ENCODE peak calls at places on chromosomes 16 and 17, in ten cellular contexts. One of them, this sample, is unnamed.

GRCh38 chr17:7988750-7989178 is 13.7 kb upstream of the GUCY2D start:
- DNase-seq in K562: peak
- DNase-seq in GM10248: peak
- DNase-seq in body of pancreas: peak
- DNase-seq in GM13976: peak
- DNase-seq in CD4-positive, alpha-beta T cell: no peak
- DNase-seq in cardiac fibroblast: peak
- DNase-seq in lower lobe of right lung: no peak
- DNase-seq in pancreas: peak
- DNase-seq in progenitor cell of endocrine pancreas: no peak
- DNase-seq in this sample: peak

GRCh38 chr17:46727572-46728348 is 90.7 kb downstream of the WNT3 start:
- DNase-seq in K562: no peak
- DNase-seq in GM10248: no peak
- DNase-seq in body of pancreas: no peak
- DNase-seq in GM13976: no peak
- DNase-seq in CD4-positive, alpha-beta T cell: no peak
- DNase-seq in cardiac fibroblast: peak
- DNase-seq in lower lobe of right lung: no peak
- DNase-seq in pancreas: no peak
- DNase-seq in progenitor cell of endocrine pancreas: no peak
- DNase-seq in this sample: no peak

GRCh38 chr16:56800355-56800754 is 64.7 kb upstream of the SLC12A3 start:
- DNase-seq in K562: no peak
- DNase-seq in GM10248: no peak
- DNase-seq in body of pancreas: no peak
- DNase-seq in GM13976: no peak
- DNase-seq in CD4-positive, alpha-beta T cell: no peak
- DNase-seq in cardiac fibroblast: peak
- DNase-seq in lower lobe of right lung: no peak
- DNase-seq in pancreas: no peak
- DNase-seq in progenitor cell of endocrine pancreas: no peak
- DNase-seq in this sample: no peak

GRCh38 chr17:79624658-79625478 is 14.0 kb upstream of the RBFOX3 start:
- DNase-seq in K562: no peak
- DNase-seq in GM10248: no peak
- DNase-seq in body of pancreas: no peak
- DNase-seq in GM13976: no peak
- DNase-seq in CD4-positive, alpha-beta T cell: no peak
- DNase-seq in cardiac fibroblast: no peak
- DNase-seq in lower lobe of right lung: peak
- DNase-seq in pancreas: no peak
- DNase-seq in progenitor cell of endocrine pancreas: no peak
- DNase-seq in this sample: no peak

GRCh38 chr17:80774643-80775281 is 216.9 kb upstream of the CHMP6 start:
- DNase-seq in K562: no peak
- DNase-seq in GM10248: peak
- DNase-seq in body of pancreas: no peak
- DNase-seq in GM13976: peak
- DNase-seq in CD4-positive, alpha-beta T cell: no peak
- DNase-seq in cardiac fibroblast: no peak
- DNase-seq in lower lobe of right lung: no peak
- DNase-seq in pancreas: no peak
- DNase-seq in progenitor cell of endocrine pancreas: no peak
- DNase-seq in this sample: peak

GRCh38 chr17:72886622-72887021 is 205.9 kb downstream of the SLC39A11 start:
- DNase-seq in K562: no peak
- DNase-seq in GM10248: no peak
- DNase-seq in body of pancreas: no peak
- DNase-seq in GM13976: no peak
- DNase-seq in CD4-positive, alpha-beta T cell: no peak
- DNase-seq in cardiac fibroblast: no peak
- DNase-seq in lower lobe of right lung: no peak
- DNase-seq in pancreas: no peak
- DNase-seq in progenitor cell of endocrine pancreas: no peak
- DNase-seq in this sample: no peak

GRCh38 chr17:59620518-59621259 is 994 bp downstream of the CLTC start:
- DNase-seq in K562: peak
- DNase-seq in GM10248: peak
- DNase-seq in body of pancreas: peak
- DNase-seq in GM13976: peak
- DNase-seq in CD4-positive, alpha-beta T cell: peak
- DNase-seq in cardiac fibroblast: peak
- DNase-seq in lower lobe of right lung: peak
- DNase-seq in pancreas: peak
- DNase-seq in progenitor cell of endocrine pancreas: no peak
- DNase-seq in this sample: peak

GRCh38 chr16:12245923-12246290 is 269.4 kb downstream of the SNX29 start:
- DNase-seq in K562: no peak
- DNase-seq in GM10248: no peak
- DNase-seq in body of pancreas: peak
- DNase-seq in GM13976: no peak
- DNase-seq in CD4-positive, alpha-beta T cell: no peak
- DNase-seq in cardiac fibroblast: no peak
- DNase-seq in lower lobe of right lung: no peak
- DNase-seq in pancreas: no peak
- DNase-seq in progenitor cell of endocrine pancreas: no peak
- DNase-seq in this sample: no peak

GRCh38 chr17:81511800-81512559 is 619 bp downstream of the ACTG1 start:
- DNase-seq in K562: no peak
- DNase-seq in GM10248: no peak
- DNase-seq in body of pancreas: no peak
- DNase-seq in GM13976: no peak
- DNase-seq in CD4-positive, alpha-beta T cell: peak
- DNase-seq in cardiac fibroblast: peak
- DNase-seq in lower lobe of right lung: no peak
- DNase-seq in pancreas: peak
- DNase-seq in progenitor cell of endocrine pancreas: no peak
- DNase-seq in this sample: no peak

GRCh38 chr17:75758131-75758905 is 6.7 kb downstream of the GALK1 start:
- DNase-seq in K562: no peak
- DNase-seq in GM10248: no peak
- DNase-seq in body of pancreas: no peak
- DNase-seq in GM13976: no peak
- DNase-seq in CD4-positive, alpha-beta T cell: no peak
- DNase-seq in cardiac fibroblast: no peak
- DNase-seq in lower lobe of right lung: peak
- DNase-seq in pancreas: no peak
- DNase-seq in progenitor cell of endocrine pancreas: no peak
- DNase-seq in this sample: no peak
- TF ChIP-seq CTCF in K562: peak
- TF ChIP-seq CTCF in GM10248: peak
- TF ChIP-seq CTCF in body of pancreas: no peak
- TF ChIP-seq CTCF in GM13976: peak
- TF ChIP-seq CTCF in CD4-positive, alpha-beta T cell: no peak
- TF ChIP-seq CTCF in cardiac fibroblast: peak
- TF ChIP-seq CTCF in lower lobe of right lung: no peak
- TF ChIP-seq CTCF in pancreas: no peak
- TF ChIP-seq CTCF in progenitor cell of endocrine pancreas: peak
- TF ChIP-seq CTCF in this sample: no peak

GRCh38 chr16:9479008-9479407 is 387.6 kb downstream of the HAPSTR1 start:
- DNase-seq in K562: peak
- DNase-seq in GM10248: no peak
- DNase-seq in body of pancreas: no peak
- DNase-seq in GM13976: no peak
- DNase-seq in CD4-positive, alpha-beta T cell: no peak
- DNase-seq in cardiac fibroblast: no peak
- DNase-seq in lower lobe of right lung: no peak
- DNase-seq in pancreas: no peak
- DNase-seq in progenitor cell of endocrine pancreas: no peak
- DNase-seq in this sample: no peak
- TF ChIP-seq CTCF in K562: peak
- TF ChIP-seq CTCF in GM10248: no peak
- TF ChIP-seq CTCF in body of pancreas: no peak
- TF ChIP-seq CTCF in GM13976: no peak
- TF ChIP-seq CTCF in CD4-positive, alpha-beta T cell: no peak
- TF ChIP-seq CTCF in cardiac fibroblast: no peak
- TF ChIP-seq CTCF in lower lobe of right lung: no peak
- TF ChIP-seq CTCF in pancreas: no peak
- TF ChIP-seq CTCF in progenitor cell of endocrine pancreas: peak
- TF ChIP-seq CTCF in this sample: no peak

GRCh38 chr17:40073454-40074174 is 10.8 kb downstream of the THRA start:
- DNase-seq in K562: no peak
- DNase-seq in GM10248: no peak
- DNase-seq in body of pancreas: no peak
- DNase-seq in GM13976: no peak
- DNase-seq in CD4-positive, alpha-beta T cell: no peak
- DNase-seq in cardiac fibroblast: no peak
- DNase-seq in lower lobe of right lung: no peak
- DNase-seq in pancreas: peak
- DNase-seq in progenitor cell of endocrine pancreas: no peak
- DNase-seq in this sample: no peak

GRCh38 chr17:40070895-40071719 is 8.3 kb downstream of the THRA start:
- DNase-seq in K562: peak
- DNase-seq in GM10248: no peak
- DNase-seq in body of pancreas: peak
- DNase-seq in GM13976: no peak
- DNase-seq in CD4-positive, alpha-beta T cell: no peak
- DNase-seq in cardiac fibroblast: no peak
- DNase-seq in lower lobe of right lung: peak
- DNase-seq in pancreas: peak
- DNase-seq in progenitor cell of endocrine pancreas: no peak
- DNase-seq in this sample: no peak

GRCh38 chr17:40074175-40074512 is 11.4 kb downstream of the THRA start:
- DNase-seq in K562: no peak
- DNase-seq in GM10248: no peak
- DNase-seq in body of pancreas: no peak
- DNase-seq in GM13976: no peak
- DNase-seq in CD4-positive, alpha-beta T cell: no peak
- DNase-seq in cardiac fibroblast: no peak
- DNase-seq in lower lobe of right lung: no peak
- DNase-seq in pancreas: peak
- DNase-seq in progenitor cell of endocrine pancreas: no peak
- DNase-seq in this sample: no peak

GRCh38 chr17:40071720-40072480 is 9.1 kb downstream of the THRA start:
- DNase-seq in K562: no peak
- DNase-seq in GM10248: no peak
- DNase-seq in body of pancreas: peak
- DNase-seq in GM13976: no peak
- DNase-seq in CD4-positive, alpha-beta T cell: no peak
- DNase-seq in cardiac fibroblast: peak
- DNase-seq in lower lobe of right lung: peak
- DNase-seq in pancreas: peak
- DNase-seq in progenitor cell of endocrine pancreas: no peak
- DNase-seq in this sample: no peak

DNA sequence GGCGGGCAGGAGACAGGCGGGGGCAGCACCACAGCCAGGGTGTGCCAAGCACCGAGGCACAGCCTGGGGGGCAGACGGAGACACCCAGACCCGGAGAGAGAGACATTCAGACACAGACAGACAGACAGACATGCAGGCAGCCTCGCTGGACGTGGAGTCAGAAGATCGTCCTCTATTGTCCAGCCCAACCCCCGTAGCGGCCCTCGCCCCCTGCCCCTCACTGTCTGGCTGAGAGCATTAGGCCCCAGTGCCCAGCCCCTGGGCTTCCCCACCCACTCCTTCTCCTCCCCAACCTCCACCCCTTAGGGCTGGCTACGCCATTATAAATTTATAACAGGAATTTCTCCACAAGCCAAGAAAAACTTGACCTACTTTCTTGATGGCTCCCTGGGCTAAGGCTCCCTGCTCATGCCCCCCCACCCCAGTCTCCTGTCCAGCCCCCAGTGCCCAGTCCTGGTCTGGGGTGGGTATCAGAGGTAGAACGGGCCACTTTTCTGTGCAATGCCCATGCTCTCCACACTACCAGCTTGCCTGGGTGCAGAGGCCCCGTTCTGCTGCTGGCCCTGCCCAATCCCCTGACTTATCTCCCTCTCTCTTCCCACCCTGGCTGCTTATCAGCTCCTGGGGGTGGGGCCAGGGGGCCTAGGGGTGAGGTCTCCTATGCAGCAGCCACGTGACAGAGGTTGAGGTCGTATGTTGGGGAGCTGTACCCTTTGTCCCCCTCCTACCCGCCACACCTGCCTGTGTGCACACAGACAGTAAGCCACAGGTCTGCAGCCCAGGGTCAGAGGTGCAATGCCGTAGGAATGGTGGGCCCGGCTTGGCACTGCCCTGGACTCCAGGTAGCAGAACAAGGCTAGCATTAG is 9.9 kb downstream of the THRA start:
- DNase-seq in K562: peak
- DNase-seq in GM10248: no peak
- DNase-seq in body of pancreas: peak
- DNase-seq in GM13976: no peak
- DNase-seq in CD4-positive, alpha-beta T cell: no peak
- DNase-seq in cardiac fibroblast: no peak
- DNase-seq in lower lobe of right lung: no peak
- DNase-seq in pancreas: peak
- DNase-seq in progenitor cell of endocrine pancreas: no peak
- DNase-seq in this sample: no peak
- TF ChIP-seq CTCF in K562: no peak
- TF ChIP-seq CTCF in GM10248: no peak
- TF ChIP-seq CTCF in body of pancreas: no peak
- TF ChIP-seq CTCF in GM13976: no peak
- TF ChIP-seq CTCF in CD4-positive, alpha-beta T cell: no peak
- TF ChIP-seq CTCF in cardiac fibroblast: no peak
- TF ChIP-seq CTCF in lower lobe of right lung: no peak
- TF ChIP-seq CTCF in pancreas: no peak
- TF ChIP-seq CTCF in progenitor cell of endocrine pancreas: no peak
- TF ChIP-seq CTCF in this sample: no peak

DNA sequence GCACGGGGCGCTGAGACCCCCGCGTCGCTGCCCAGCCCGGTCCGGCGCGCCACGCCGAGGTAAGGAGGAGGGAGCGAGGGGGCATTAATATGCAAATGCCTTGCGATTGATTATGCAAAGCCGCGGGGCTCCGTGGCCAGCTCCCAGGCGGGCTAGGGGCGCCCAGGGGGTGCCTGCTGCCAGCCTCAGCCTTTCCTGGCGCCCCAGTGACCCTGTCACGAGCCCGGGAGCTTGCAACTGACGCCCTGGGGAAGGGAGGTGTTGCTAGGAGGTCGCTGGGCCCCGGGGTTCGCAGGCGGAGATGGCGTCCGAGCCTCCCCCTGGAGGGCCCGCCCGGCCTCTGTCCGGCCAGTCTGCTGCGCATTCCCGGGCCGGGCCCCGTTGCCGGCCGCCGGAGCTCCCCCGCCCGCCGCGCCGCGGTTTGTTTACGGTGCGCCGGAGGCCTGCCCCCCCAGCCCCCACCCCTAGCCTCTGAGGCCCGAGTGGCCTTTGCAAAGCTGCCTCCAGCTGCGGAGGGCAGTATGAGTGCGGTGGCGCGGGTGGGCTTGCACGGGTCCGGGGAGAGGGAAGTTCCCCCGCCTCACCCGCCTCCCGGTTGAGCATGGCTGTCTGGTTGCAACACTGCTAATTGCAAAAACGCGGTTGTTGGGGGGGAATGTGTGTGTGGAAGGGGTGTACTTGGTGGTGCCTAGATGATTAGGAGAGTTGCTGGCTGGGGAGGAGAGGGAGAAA is 435 bp downstream of the THRA start:
- DNase-seq in K562: peak
- DNase-seq in GM10248: no peak
- DNase-seq in body of pancreas: peak
- DNase-seq in GM13976: peak
- DNase-seq in CD4-positive, alpha-beta T cell: no peak
- DNase-seq in cardiac fibroblast: peak
- DNase-seq in lower lobe of right lung: peak
- DNase-seq in pancreas: peak
- DNase-seq in progenitor cell of endocrine pancreas: peak
- DNase-seq in this sample: peak
- TF ChIP-seq CTCF in K562: no peak
- TF ChIP-seq CTCF in GM10248: no peak
- TF ChIP-seq CTCF in body of pancreas: no peak
- TF ChIP-seq CTCF in GM13976: no peak
- TF ChIP-seq CTCF in CD4-positive, alpha-beta T cell: no peak
- TF ChIP-seq CTCF in cardiac fibroblast: no peak
- TF ChIP-seq CTCF in lower lobe of right lung: no peak
- TF ChIP-seq CTCF in pancreas: no peak
- TF ChIP-seq CTCF in progenitor cell of endocrine pancreas: peak
- TF ChIP-seq CTCF in this sample: no peak

GRCh38 chr16:50622029-50622428 is 59.1 kb downstream of the SNX20 start:
- DNase-seq in K562: no peak
- DNase-seq in GM10248: no peak
- DNase-seq in body of pancreas: no peak
- DNase-seq in GM13976: no peak
- DNase-seq in CD4-positive, alpha-beta T cell: no peak
- DNase-seq in cardiac fibroblast: no peak
- DNase-seq in lower lobe of right lung: no peak
- DNase-seq in pancreas: no peak
- DNase-seq in progenitor cell of endocrine pancreas: no peak
- DNase-seq in this sample: no peak
- TF ChIP-seq CTCF in K562: no peak
- TF ChIP-seq CTCF in GM10248: no peak
- TF ChIP-seq CTCF in body of pancreas: no peak
- TF ChIP-seq CTCF in GM13976: no peak
- TF ChIP-seq CTCF in CD4-positive, alpha-beta T cell: no peak
- TF ChIP-seq CTCF in cardiac fibroblast: no peak
- TF ChIP-seq CTCF in lower lobe of right lung: no peak
- TF ChIP-seq CTCF in pancreas: no peak
- TF ChIP-seq CTCF in progenitor cell of endocrine pancreas: no peak
- TF ChIP-seq CTCF in this sample: no peak